ENCODE peak calls at places on chromosomes 11 and 22, in nine cellular contexts. O, W, S, D, R, C, B, T and Q are unnamed samples.

GRCh38 chr11:61091373-61092279 is 10.7 kb upstream of the CD5 start:
- DNase-seq in B (peak; percentile 4), D (peak; percentile 70), C (no peak), W (no peak), R (no peak), O (no peak), S (peak; percentile 34), T (no peak), Q (peak; percentile 57)

GRCh38 chr11:116434986-116435385 is 337.8 kb downstream of the BUD13 start:
- DNase-seq in C (no peak), R (no peak), T (no peak), S (no peak), O (no peak), W (no peak), B (no peak), D (no peak), Q (no peak)

GRCh38 chr11:134516529-134516928 is 104.5 kb upstream of the B3GAT1 start:
- DNase-seq in B (no peak), D (no peak), O (no peak), S (no peak), C (no peak), R (peak; percentile 9), T (no peak), W (peak; percentile 25), Q (no peak)

GRCh38 chr22:24102366-24103200 is 78.7 kb upstream of the SUSD2 start:
- DNase-seq in C (no peak), T (no peak), R (no peak), O (no peak), D (no peak), W (peak; percentile 34), B (no peak), S (no peak), Q (no peak)

GRCh38 chr11:132943737-132944556 is 588.4 kb downstream of the OPCML start:
- DNase-seq in R (no peak), W (no peak), D (no peak), O (no peak), B (no peak), S (no peak), T (peak; percentile 15), C (peak; percentile 21), Q (no peak)

GRCh38 chr11:44096360-44097188 is 1.1 kb downstream of the EXT2 start:
- DNase-seq in B (peak; percentile 36), D (peak; percentile 8), T (no peak), R (no peak), W (no peak), S (peak; percentile 84), C (no peak), O (no peak), Q (no peak)

GRCh38 chr22:46066691-46067090 is 83.6 kb upstream of the PPARA start:
- DNase-seq in O (no peak), T (peak; percentile 43), R (peak; percentile 29), S (no peak), W (peak; percentile 51), B (peak; percentile 70), D (no peak), C (no peak), Q (no peak)

GRCh38 chr11:131593301-131593700 is 222.9 kb downstream of the NTM start:
- DNase-seq in R (no peak), S (no peak), O (no peak), T (no peak), D (no peak), C (no peak), W (no peak), B (no peak), Q (no peak)

GRCh38 chr11:76588455-76589325 is 81.9 kb downstream of the LRRC32 start:
- DNase-seq in D (peak; percentile 71), R (peak; percentile 57), C (no peak), T (no peak), W (no peak), S (no peak), O (peak; percentile 44), B (no peak), Q (peak; percentile 38)